ENCODE peak calls at places on chromosomes 13 and 19, in seven cellular contexts. G is CD8-positive, alpha-beta memory T cell; S is iPS-NIHi11; F is fibroblast of lung; J is ACHN; I is RWPE1; O is neuronal stem cell. C is an unnamed sample.

GRCh38 chr13:62643799-62644484 is 1228.3 kb upstream of the PCDH20 start:
- DNase-seq in G (no peak), S (no peak), F (no peak), J (no peak), I (no peak), O (no peak), C (no peak)

GRCh38 chr19:24004166-24004565 is 82.8 kb upstream of the ZNF254 start:
- DNase-seq in G (no peak), S (no peak), F (no peak), J (no peak), I (peak; percentile 56), O (no peak), C (no peak)

GRCh38 chr13:35978607-35979316 is 152.4 kb downstream of the DCLK1 start:
- DNase-seq in G (no peak), S (peak; percentile 59), F (peak; percentile 86), J (peak; percentile 62), I (peak; percentile 46), O (peak; percentile 68), C (peak; percentile 58)

GRCh38 chr19:47232422-47233211 is 1.6 kb upstream of the BBC3 start:
- DNase-seq in G (no peak), S (no peak), F (peak; percentile 74), J (peak; percentile 82), I (peak; percentile 56), O (no peak), C (peak; percentile 84)

GRCh38 chr19:57473646-57474045 is 3.7 kb downstream of the ZNF772 start:
- DNase-seq in G (no peak), S (no peak), F (peak; percentile 34), J (no peak), I (no peak), O (no peak), C (no peak)

GRCh38 chr13:33138441-33138840 is 122.2 kb downstream of the KL start:
- DNase-seq in G (no peak), S (no peak), F (no peak), J (no peak), I (no peak), O (no peak), C (no peak)

GRCh38 chr13:40058757-40059236 is 403.3 kb downstream of the COG6 start:
- DNase-seq in G (no peak), S (no peak), F (peak; percentile 77), J (no peak), I (no peak), O (no peak), C (no peak)

GRCh38 chr19:53157601-53158000 is 1.3 kb downstream of the ZNF347 start:
- DNase-seq in G (no peak), S (no peak), F (no peak), J (no peak), I (no peak), O (peak; percentile 11), C (no peak)

GRCh38 chr13:65582160-65582559 is 1648.0 kb downstream of the PCDH9 start:
- DNase-seq in G (no peak), S (peak; percentile 7), F (no peak), J (no peak), I (no peak), O (no peak), C (no peak)

GRCh38 chr13:23348270-23349126 is 85.0 kb downstream of the SACS start:
- DNase-seq in G (no peak), S (no peak), F (peak; percentile 54), J (no peak), I (no peak), O (no peak), C (no peak)